ENCODE peak calls at places on chromosomes 5 and 9, in nine cellular contexts. J is cardiac fibroblast; H is substantia nigra; Y is non-pigmented ciliary epithelial cell; C is GM12878; P is stromal cell of bone marrow; S is Calu3; A is ureter; O is stimulated activated naive CD8-positive, alpha-beta T cell treated with anti-CD3 and anti-CD28 coated beads, Interleukin-15, amount 100 ng/mL, for 72 hours. I is an unnamed sample.

GRCh38 chr9:130240410-130241197 is 25.0 kb upstream of the HMCN2 start:
- DNase-seq in H (no peak), S (peak; percentile 58), J (peak; percentile 76), P (peak; percentile 53), C (peak; percentile 54), O (peak; percentile 22), A (no peak), Y (peak; percentile 36), I (peak; percentile 44)

GRCh38 chr5:89878140-89878570 is 531.4 kb downstream of the CETN3 start:
- DNase-seq in Y (peak; percentile 91), A (no peak), S (peak; percentile 29), P (peak; percentile 89), C (no peak), J (peak; percentile 89), H (no peak), O (no peak), I (no peak)

GRCh38 chr9:6907772-6908381 is 150.1 kb downstream of the KDM4C start:
- DNase-seq in O (no peak), Y (no peak), P (peak; percentile 18), C (no peak), S (no peak), A (no peak), J (peak; percentile 69), H (no peak), I (no peak)

GRCh38 chr5:14105717-14106435 is 37.3 kb upstream of the TRIO start:
- DNase-seq in O (no peak), H (no peak), S (peak; percentile 70), A (no peak), P (peak; percentile 64), C (no peak), Y (peak; percentile 84), J (peak; percentile 94), I (no peak)

GRCh38 chr9:83920469-83920941 is 727 bp downstream of the KIF27 start:
- DNase-seq in J (peak; percentile 61), H (no peak), S (peak; percentile 54), O (no peak), P (no peak), Y (no peak), C (peak; percentile 24), A (peak; percentile 60), I (no peak)

GRCh38 chr9:120904999-120905793 is 21.4 kb downstream of the TRAF1 start:
- DNase-seq in H (no peak), O (peak; percentile 26), A (no peak), J (no peak), P (no peak), C (no peak), S (no peak), Y (no peak), I (no peak)

GRCh38 chr5:27708579-27708978 is 670.2 kb upstream of the CDH9 start:
- DNase-seq in J (peak; percentile 2), S (no peak), O (no peak), H (no peak), A (no peak), Y (no peak), P (no peak), C (no peak), I (no peak)

GRCh38 chr5:146340260-146341081 is 1.8 kb downstream of the POU4F3 start:
- DNase-seq in Y (peak; percentile 10), J (peak; percentile 71), O (peak; percentile 29), P (peak; percentile 54), S (no peak), A (no peak), H (no peak), C (no peak), I (peak; percentile 37)

GRCh38 chr9:88833946-88834345 is 157.3 kb upstream of the S1PR3 start:
- DNase-seq in P (no peak), A (no peak), O (no peak), Y (no peak), J (no peak), S (no peak), C (no peak), H (no peak), I (no peak)